ENCODE peak calls at places on chromosomes 1 and 21, in six cellular contexts. V, L, C, J, Z and I are unnamed samples.

GRCh38 chr1:239717097-239718051 is 331.0 kb downstream of the CHRM3 start:
- DNase-seq in V (no peak), L (no peak), C (no peak), J (no peak), Z (no peak), I (no peak)

GRCh38 chr1:61980561-61980960 is 214.1 kb upstream of the L1TD1 start:
- DNase-seq in V (no peak), L (no peak), C (no peak), J (no peak), Z (no peak), I (no peak)

GRCh38 chr21:35232545-35233176 is 183.6 kb upstream of the RUNX1 start:
- DNase-seq in V (no peak), L (no peak), C (peak), J (no peak), Z (no peak), I (peak)

GRCh38 chr1:40241372-40241771 is 6.4 kb upstream of the TMCO2 start:
- DNase-seq in V (no peak), L (no peak), C (no peak), J (no peak), Z (no peak), I (no peak)

GRCh38 chr1:210792703-210793102 is 341.2 kb downstream of the KCNH1 start:
- DNase-seq in V (no peak), L (no peak), C (peak), J (no peak), Z (no peak), I (no peak)

GRCh38 chr1:60903591-60903990 is 178.8 kb upstream of the NFIA start:
- DNase-seq in V (peak), L (no peak), C (no peak), J (no peak), Z (peak), I (no peak)

GRCh38 chr1:205179842-205180241 is 31.7 kb downstream of the DSTYK start:
- DNase-seq in V (no peak), L (no peak), C (no peak), J (no peak), Z (no peak), I (no peak)

GRCh38 chr1:89022167-89022959 is at the start of gene GBP3:
- DNase-seq in V (no peak), L (no peak), C (no peak), J (no peak), Z (no peak), I (no peak)

GRCh38 chr21:35211767-35212166 is 162.7 kb upstream of the RUNX1 start:
- DNase-seq in V (no peak), L (no peak), C (no peak), J (no peak), Z (no peak), I (no peak)

GRCh38 chr1:157505481-157506272 is 46.6 kb downstream of the FCRL5 start:
- DNase-seq in V (no peak), L (peak), C (peak), J (peak), Z (no peak), I (peak)

GRCh38 chr1:156896490-156897033 is 3.0 kb downstream of the PEAR1 start:
- DNase-seq in V (no peak), L (no peak), C (no peak), J (no peak), Z (no peak), I (no peak)

GRCh38 chr1:60540176-60540575 is 466.6 kb upstream of the C1orf87 start:
- DNase-seq in V (no peak), L (no peak), C (no peak), J (no peak), Z (no peak), I (no peak)

GRCh38 chr1:83818916-83819315 is 180.0 kb downstream of the TTLL7 start:
- DNase-seq in V (no peak), L (no peak), C (no peak), J (peak), Z (no peak), I (no peak)

GRCh38 chr1:209768354-209768774 is 12.5 kb downstream of the TRAF3IP3 start:
- DNase-seq in V (no peak), L (no peak), C (no peak), J (peak), Z (no peak), I (peak)

GRCh38 chr1:56160916-56161315 is 418.4 kb downstream of the PLPP3 start:
- DNase-seq in V (no peak), L (no peak), C (no peak), J (no peak), Z (no peak), I (no peak)

GRCh38 chr1:181089017-181089776 is 697 bp downstream of the IER5 start:
- DNase-seq in V (peak), L (no peak), C (peak), J (peak), Z (no peak), I (peak)

GRCh38 chr1:28971980-28972771 is 57.8 kb downstream of the EPB41 start:
- DNase-seq in V (peak), L (no peak), C (no peak), J (no peak), Z (peak), I (no peak)

GRCh38 chr21:36690637-36691538 is 8.0 kb upstream of the SIM2 start:
- DNase-seq in V (no peak), L (no peak), C (no peak), J (no peak), Z (no peak), I (no peak)

GRCh38 chr1:247588060-247588459 is at the start of gene OR2G2:
- DNase-seq in V (no peak), L (no peak), C (no peak), J (no peak), Z (no peak), I (no peak)

GRCh38 chr1:236144446-236145150 is 2.3 kb downstream of the GPR137B start:
- DNase-seq in V (no peak), L (no peak), C (no peak), J (no peak), Z (no peak), I (no peak)

GRCh38 chr1:185608166-185608565 is 126.0 kb upstream of the HMCN1 start:
- DNase-seq in V (no peak), L (no peak), C (no peak), J (no peak), Z (no peak), I (no peak)

GRCh38 chr1:166026143-166026542 is 140.7 kb downstream of the FAM78B start:
- DNase-seq in V (no peak), L (no peak), C (no peak), J (no peak), Z (no peak), I (no peak)

GRCh38 chr1:241944300-241944699 is 13.3 kb upstream of the BECN2 start:
- DNase-seq in V (no peak), L (no peak), C (no peak), J (no peak), Z (no peak), I (no peak)

GRCh38 chr1:184463680-184464079 is 76.9 kb downstream of the C1orf21 start:
- DNase-seq in V (no peak), L (no peak), C (no peak), J (no peak), Z (no peak), I (no peak)

GRCh38 chr1:64948905-64949833 is 17.2 kb downstream of the JAK1 start:
- DNase-seq in V (no peak), L (no peak), C (no peak), J (no peak), Z (no peak), I (no peak)

GRCh38 chr1:53639251-53639721 is 99.7 kb downstream of the GLIS1 start:
- DNase-seq in V (peak), L (no peak), C (no peak), J (no peak), Z (peak), I (peak)

GRCh38 chr1:53834776-53835175 is 3.3 kb downstream of the NDC1 start:
- DNase-seq in V (no peak), L (no peak), C (no peak), J (no peak), Z (no peak), I (no peak)

GRCh38 chr21:33020558-33021100 is 5.1 kb upstream of the OLIG2 start:
- DNase-seq in V (no peak), L (peak), C (no peak), J (no peak), Z (no peak), I (no peak)

DNA sequence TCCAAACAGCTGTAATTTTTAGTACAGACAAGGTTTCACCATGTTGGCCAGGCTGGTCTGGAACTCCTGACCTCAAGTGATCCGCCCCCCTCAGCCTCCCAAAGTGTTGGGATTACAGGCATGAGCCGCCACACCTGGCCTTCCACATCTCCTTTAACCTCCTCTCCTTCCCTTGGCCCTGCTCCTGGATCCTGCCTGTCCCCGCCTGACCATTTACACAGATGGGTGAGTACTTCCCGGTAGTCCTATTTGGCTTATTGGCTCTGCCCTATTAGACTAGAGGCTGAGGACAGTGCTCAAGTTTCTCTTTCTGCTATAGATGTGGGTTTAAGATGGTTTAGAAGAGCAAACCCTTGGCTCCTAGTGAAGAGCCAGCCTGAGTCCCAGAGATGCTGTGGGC is 7.1 kb downstream of the PTPN7 start:
- DNase-seq in V (no peak), L (no peak), C (no peak), J (no peak), Z (no peak), I (no peak)
- H3K27ac ChIP-seq in V (no peak), L (no peak), C (no peak), J (no peak), Z (no peak), I (no peak)

GRCh38 chr1:45750298-45751038 is at the start of gene IPP:
- DNase-seq in V (peak), L (peak), C (peak), J (peak), Z (peak), I (peak)
- TF ChIP-seq EP300 in V (no peak), L (no peak), C (peak), J (no peak), Z (no peak), I (no peak)

DNA sequence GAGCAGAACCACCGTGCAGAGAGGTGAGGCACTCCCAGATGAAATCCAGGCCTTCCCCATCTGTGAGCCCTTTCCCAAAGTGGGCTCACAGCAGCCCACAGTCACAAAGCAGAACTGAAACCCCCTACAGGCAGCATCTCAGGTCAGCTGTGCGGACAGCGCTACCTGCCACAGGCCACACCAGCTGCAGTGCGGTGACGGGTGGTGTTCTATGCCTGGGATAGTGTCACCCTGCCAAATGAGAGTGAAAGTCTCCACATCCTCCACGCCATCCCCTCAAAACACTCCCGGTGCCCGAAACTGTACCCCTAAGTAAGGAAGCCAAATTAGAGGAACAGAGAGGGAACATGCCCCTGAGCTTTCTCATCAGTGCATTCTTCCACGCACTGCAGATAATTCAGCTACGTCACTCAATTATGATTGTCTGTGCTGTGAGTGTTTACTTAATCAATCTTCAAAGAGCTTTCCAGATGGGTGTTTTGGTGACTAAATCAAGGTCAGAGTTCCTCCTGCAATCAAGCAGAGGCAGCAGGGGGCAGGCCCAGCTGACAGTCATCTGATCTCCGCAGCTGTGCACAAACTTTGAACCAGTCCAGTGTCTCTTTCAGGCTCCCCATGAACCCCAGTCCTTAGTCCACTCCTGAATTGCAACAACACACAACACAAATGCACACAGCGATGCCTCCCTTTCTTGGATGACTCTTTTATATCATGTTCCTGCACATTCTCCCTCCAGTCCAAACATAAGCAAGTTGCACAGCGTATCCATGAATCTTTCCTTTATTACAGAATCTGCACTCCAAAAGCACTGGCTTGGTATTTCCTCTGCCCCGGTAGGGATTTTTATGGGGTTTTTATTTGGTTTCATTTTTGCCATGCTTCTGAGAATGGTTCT is 150.0 kb downstream of the TOMM20 start:
- DNase-seq in V (peak), L (no peak), C (peak), J (peak), Z (peak), I (peak)
- TF ChIP-seq POLR2AphosphoS5 in V (no peak), L (no peak), C (peak), J (peak), Z (peak), I (peak)

GRCh38 chr1:6594977-6595740 is 7.5 kb downstream of the KLHL21 start:
- DNase-seq in V (no peak), L (no peak), C (no peak), J (no peak), Z (no peak), I (no peak)

GRCh38 chr1:6591644-6592043 is 11.0 kb downstream of the KLHL21 start:
- DNase-seq in V (no peak), L (no peak), C (no peak), J (no peak), Z (no peak), I (no peak)

GRCh38 chr1:6592441-6592840 is 10.2 kb downstream of the KLHL21 start:
- DNase-seq in V (no peak), L (no peak), C (no peak), J (no peak), Z (no peak), I (no peak)

GRCh38 chr1:6592865-6593593 is 9.6 kb downstream of the KLHL21 start:
- DNase-seq in V (no peak), L (no peak), C (no peak), J (no peak), Z (no peak), I (no peak)

DNA sequence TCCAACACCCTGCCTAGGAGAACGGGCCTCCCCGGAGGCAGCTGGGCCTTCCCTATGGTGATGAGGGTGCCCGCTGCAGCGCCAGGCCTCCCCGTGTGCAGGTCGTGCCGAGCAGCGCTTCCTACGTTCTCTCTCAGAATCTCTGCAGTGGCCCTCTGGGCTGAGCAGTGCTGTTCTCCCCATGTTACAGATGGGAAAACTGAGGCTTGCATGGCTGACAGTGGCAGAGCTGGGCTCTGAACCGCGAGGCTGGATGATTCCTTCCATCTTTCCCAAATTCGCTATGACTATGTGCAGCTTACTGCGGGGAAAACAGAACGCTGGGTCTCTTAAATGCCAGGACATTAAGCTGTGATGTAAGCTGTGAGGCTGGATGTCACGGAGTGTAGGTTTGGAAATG is 8.9 kb downstream of the KLHL21 start:
- DNase-seq in V (no peak), L (no peak), C (no peak), J (no peak), Z (no peak), I (no peak)
- H3K27ac ChIP-seq in V (no peak), L (no peak), C (no peak), J (no peak), Z (no peak), I (no peak)

GRCh38 chr1:109620890-109621289 is 1.3 kb downstream of the AMPD2 start:
- DNase-seq in V (peak), L (peak), C (peak), J (peak), Z (peak), I (peak)
- TF ChIP-seq EP300 in V (no peak), L (no peak), C (no peak), J (no peak), Z (no peak), I (no peak)

GRCh38 chr1:229905031-229905545 is 161.9 kb upstream of the GALNT2 start:
- DNase-seq in V (no peak), L (no peak), C (no peak), J (no peak), Z (no peak), I (no peak)
- TF ChIP-seq POLR2AphosphoS5 in V (no peak), L (no peak), C (no peak), J (no peak), Z (no peak), I (no peak)

GRCh38 chr1:80776286-80776685 is 1024.4 kb upstream of the ADGRL2 start:
- DNase-seq in V (no peak), L (no peak), C (no peak), J (no peak), Z (no peak), I (no peak)
- H3K27ac ChIP-seq in V (no peak), L (no peak), C (no peak), J (no peak), Z (no peak), I (no peak)

GRCh38 chr1:63622847-63623566 is 29.8 kb downstream of the PGM1 start:
- DNase-seq in V (no peak), L (no peak), C (no peak), J (no peak), Z (no peak), I (no peak)

GRCh38 chr1:63621698-63622097 is 28.5 kb downstream of the PGM1 start:
- DNase-seq in V (no peak), L (no peak), C (no peak), J (no peak), Z (peak), I (no peak)

GRCh38 chr1:63623952-63624351 is 30.7 kb downstream of the PGM1 start:
- DNase-seq in V (no peak), L (no peak), C (no peak), J (no peak), Z (no peak), I (no peak)

GRCh38 chr1:63626222-63626621 is 33.0 kb downstream of the PGM1 start:
- DNase-seq in V (no peak), L (no peak), C (no peak), J (no peak), Z (no peak), I (no peak)

GRCh38 chr1:63624911-63625310 is 31.7 kb downstream of the PGM1 start:
- DNase-seq in V (no peak), L (no peak), C (no peak), J (no peak), Z (no peak), I (no peak)
- TF ChIP-seq EP300 in V (no peak), L (no peak), C (no peak), J (no peak), Z (no peak), I (no peak)

GRCh38 chr1:39105841-39106765 is 80.0 kb downstream of the NDUFS5 start:
- DNase-seq in V (peak), L (peak), C (peak), J (peak), Z (peak), I (peak)
- TF ChIP-seq POLR2AphosphoS5 in V (no peak), L (peak), C (no peak), J (no peak), Z (peak), I (no peak)